ENCODE peak calls at places on chromosomes 16 and 17, in four cellular contexts. U, H, W and V are unnamed samples.

GRCh38 chr17:43309505-43310329 is 75.9 kb upstream of the RNU2-1 start:
- DNase-seq in H (no peak), W (no peak), U (no peak), V (no peak)

GRCh38 chr16:89000207-89000959 is 23.4 kb upstream of the CBFA2T3 start:
- DNase-seq in H (peak), W (no peak), U (no peak), V (no peak)

GRCh38 chr16:53282975-53283946 is 151.0 kb upstream of the RBL2 start:
- DNase-seq in U (no peak), W (no peak), H (no peak), V (no peak)

GRCh38 chr17:55463600-55463999 is 42.0 kb upstream of the MMD start:
- DNase-seq in H (no peak), U (no peak), W (no peak), V (no peak)

GRCh38 chr16:81445143-81445922 is 725 bp downstream of the CMIP start:
- DNase-seq in U (no peak), W (peak), H (peak), V (no peak)

GRCh38 chr17:79741751-79742588 is 11.2 kb downstream of the ENPP7 start:
- DNase-seq in W (peak), H (peak), U (no peak), V (no peak)

GRCh38 chr16:19294156-19294649 is 8.7 kb downstream of the CLEC19A start:
- DNase-seq in W (peak), H (peak), U (no peak), V (no peak)

GRCh38 chr16:69131749-69132423 is 502 bp downstream of the CHTF8 start:
- DNase-seq in W (peak), U (peak), H (peak), V (peak)

GRCh38 chr16:87412371-87412995 is 20.3 kb downstream of the MAP1LC3B start:
- DNase-seq in H (no peak), U (no peak), W (no peak), V (no peak)

GRCh38 chr16:75116081-75116910 is at the start of gene LDHD:
- DNase-seq in H (peak), W (peak), U (no peak), V (no peak)

GRCh38 chr16:89845417-89845816 is 17.1 kb downstream of the SPIRE2 start:
- DNase-seq in U (no peak), H (no peak), W (no peak), V (no peak)

GRCh38 chr17:1894753-1895339 is 65.0 kb downstream of the RPA1 start:
- DNase-seq in W (no peak), H (no peak), U (no peak), V (no peak)

GRCh38 chr16:29898786-29899515 is 399 bp downstream of the SEZ6L2 start:
- DNase-seq in U (no peak), W (no peak), H (peak), V (no peak)

GRCh38 chr16:15907863-15908478 is 19.6 kb upstream of the CEP20 start:
- DNase-seq in U (no peak), W (peak), H (no peak), V (no peak)

GRCh38 chr17:49583226-49583625 is 7.6 kb downstream of the NXPH3 start:
- DNase-seq in W (no peak), H (peak), U (no peak), V (no peak)

GRCh38 chr16:58579587-58579986 is 50.0 kb downstream of the CNOT1 start:
- DNase-seq in W (no peak), H (no peak), U (no peak), V (no peak)

GRCh38 chr16:66832661-66833305 is 2.0 kb upstream of the NAE1 start:
- DNase-seq in U (no peak), H (no peak), W (no peak), V (no peak)

GRCh38 chr16:66906916-66907836 is 11.5 kb downstream of the CDH16 start:
- DNase-seq in H (peak), U (no peak), W (no peak), V (no peak)

DNA sequence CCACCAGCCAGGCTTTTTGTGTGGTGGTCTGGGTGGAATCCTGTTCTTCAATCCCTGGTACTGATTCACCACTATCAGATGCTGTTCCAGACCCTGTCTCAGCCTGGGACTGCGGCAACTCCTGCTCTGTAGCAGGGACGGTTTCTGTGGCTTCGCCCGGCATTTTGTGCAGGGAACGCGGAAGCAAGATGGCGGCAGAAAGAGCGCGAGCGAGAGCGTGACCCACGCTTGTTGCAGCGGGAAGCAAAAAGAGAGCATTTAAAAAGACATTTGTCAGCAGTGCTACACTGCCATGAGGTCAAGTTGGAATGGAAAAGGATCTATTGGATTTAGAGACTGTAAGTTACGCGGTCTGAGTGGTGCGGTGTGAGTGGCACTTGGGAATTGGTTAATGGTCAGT is at the start of gene NACA2:
- DNase-seq in U (no peak), W (no peak), H (no peak), V (no peak)
- H3K4me3 ChIP-seq in U (no peak), W (no peak), H (no peak), V (no peak)

GRCh38 chr16:23248261-23249194 is 53.6 kb upstream of the SCNN1B start:
- DNase-seq in W (peak), H (no peak), U (no peak), V (no peak)

GRCh38 chr16:23240994-23241393 is 58.4 kb downstream of the SCNN1G start:
- DNase-seq in W (no peak), U (no peak), H (no peak), V (no peak)

GRCh38 chr16:23249830-23250229 is 52.3 kb upstream of the SCNN1B start:
- DNase-seq in H (no peak), U (no peak), W (no peak), V (no peak)

GRCh38 chr16:23245268-23245667 is 56.8 kb upstream of the SCNN1B start:
- DNase-seq in W (peak), H (no peak), U (no peak), V (no peak)

GRCh38 chr16:23244122-23244521 is 58.0 kb upstream of the SCNN1B start:
- DNase-seq in U (no peak), H (no peak), W (no peak), V (no peak)
- H3K4me3 ChIP-seq in U (no peak), H (no peak), W (no peak), V (no peak)

GRCh38 chr17:21119247-21119944 is 7.4 kb upstream of the DHRS7B start:
- DNase-seq in U (no peak), H (peak), W (peak), V (no peak)

GRCh38 chr17:21124096-21124495 is 2.7 kb upstream of the DHRS7B start:
- DNase-seq in H (no peak), W (no peak), U (no peak), V (no peak)

GRCh38 chr17:21125862-21126261 is 902 bp upstream of the DHRS7B start:
- DNase-seq in W (no peak), U (no peak), H (no peak), V (no peak)

GRCh38 chr17:21119945-21120249 is 6.9 kb upstream of the DHRS7B start:
- DNase-seq in W (no peak), H (no peak), U (no peak), V (no peak)
- H3K4me3 ChIP-seq in W (no peak), H (no peak), U (no peak), V (no peak)

GRCh38 chr17:65100316-65101140 is 36.6 kb upstream of the RGS9 start:
- DNase-seq in H (peak), W (peak), U (no peak), V (no peak)

GRCh38 chr17:65102235-65102634 is 34.9 kb upstream of the RGS9 start:
- DNase-seq in U (no peak), W (no peak), H (no peak), V (no peak)

GRCh38 chr17:65101371-65101770 is 35.8 kb upstream of the RGS9 start:
- DNase-seq in U (no peak), W (no peak), H (no peak), V (no peak)

GRCh38 chr17:65099475-65099874 is 37.7 kb upstream of the RGS9 start:
- DNase-seq in W (no peak), U (no peak), H (no peak), V (no peak)

DNA sequence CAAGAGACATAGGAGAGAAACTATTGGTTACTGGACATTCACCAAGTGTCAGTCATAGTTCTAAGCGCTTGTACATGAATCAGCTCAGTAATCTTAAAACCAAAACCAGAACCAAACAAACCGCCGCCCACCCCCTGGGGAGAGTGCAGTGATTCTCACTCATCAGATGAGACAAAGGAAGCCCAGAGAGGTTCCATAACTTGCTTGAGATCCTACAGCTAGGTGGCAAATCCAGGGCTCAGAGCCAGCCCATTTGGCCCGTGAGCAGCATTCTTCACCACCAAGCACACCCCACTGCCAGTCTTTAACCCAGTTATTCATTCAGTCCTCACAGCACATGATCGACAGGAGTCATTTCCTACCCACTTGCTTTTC is 37.2 kb upstream of the RGS9 start:
- DNase-seq in W (peak), H (peak), U (no peak), V (no peak)
- H3K4me3 ChIP-seq in W (no peak), H (peak), U (peak), V (no peak)